ENCODE peak calls at places on chromosome 4, in eight cellular contexts. M, C, B, T, J, H, D and Y are unnamed samples.
A peak's percentile ranks its signal among the peaks of the same experiment; 100 is the strongest.

GRCh38 chr4:185011408-185011807 is 6.9 kb upstream of the HELT start:
- DNase-seq in J (no peak), H (no peak), D (no peak), B (no peak), C (no peak), T (no peak), M (peak; percentile 71), Y (no peak)

GRCh38 chr4:138062929-138063328 is 179.2 kb downstream of the SLC7A11 start:
- DNase-seq in D (no peak), C (no peak), H (no peak), T (peak; percentile 79), M (peak; percentile 53), B (no peak), J (no peak), Y (no peak)

GRCh38 chr4:53558061-53558801 is 33.1 kb downstream of the LNX1 start:
- DNase-seq in B (no peak), M (no peak), C (no peak), H (no peak), T (peak; percentile 41), J (no peak), D (no peak), Y (no peak)

GRCh38 chr4:150127757-150128156 is 49.5 kb downstream of the DCLK2 start:
- DNase-seq in J (no peak), B (no peak), C (no peak), D (no peak), H (no peak), M (no peak), T (peak; percentile 68), Y (no peak)

GRCh38 chr4:87068591-87069021 is 133.8 kb downstream of the AFF1 start:
- DNase-seq in J (no peak), C (no peak), H (no peak), M (no peak), D (peak; percentile 26), T (no peak), B (no peak), Y (no peak)

GRCh38 chr4:73731968-73732610 is 8.3 kb upstream of the CXCL8 start:
- DNase-seq in M (no peak), B (no peak), H (no peak), C (no peak), T (no peak), J (no peak), D (no peak), Y (no peak)

GRCh38 chr4:141119071-141119470 is 14.2 kb downstream of the RNF150 start:
- DNase-seq in J (no peak), C (no peak), B (no peak), T (no peak), D (no peak), H (no peak), M (no peak), Y (no peak)

GRCh38 chr4:75545526-75545925 is 10.3 kb upstream of the ODAPH start:
- DNase-seq in B (no peak), C (no peak), M (no peak), J (no peak), H (no peak), T (peak; percentile 65), D (no peak), Y (no peak)

GRCh38 chr4:121144021-121144420 is 20.1 kb downstream of the TNIP3 start:
- DNase-seq in C (no peak), H (no peak), M (no peak), D (no peak), J (no peak), B (no peak), T (no peak), Y (no peak)

GRCh38 chr4:48343035-48343434 is 1.7 kb downstream of the SLAIN2 start:
- DNase-seq in M (no peak), D (no peak), T (no peak), B (no peak), H (no peak), C (no peak), J (no peak), Y (no peak)

GRCh38 chr4:182825786-182826185 is 91.4 kb downstream of the DCTD start:
- DNase-seq in B (no peak), C (no peak), T (no peak), H (no peak), D (no peak), M (no peak), J (no peak), Y (no peak)

GRCh38 chr4:152591361-152591760 is 55.5 kb upstream of the FBXW7 start:
- DNase-seq in D (peak; percentile 46), J (peak; percentile 63), M (peak; percentile 85), H (peak; percentile 62), T (peak; percentile 11), B (peak; percentile 38), C (no peak), Y (peak; percentile 85)

GRCh38 chr4:175147233-175147632 is 229.1 kb downstream of the ADAM29 start:
- DNase-seq in C (no peak), M (no peak), J (no peak), H (no peak), T (no peak), D (no peak), B (no peak), Y (no peak)

GRCh38 chr4:179307297-179308136 is 1865.3 kb upstream of the AGA start:
- DNase-seq in J (no peak), H (no peak), T (peak; percentile 23), D (peak; percentile 42), B (no peak), M (peak; percentile 65), C (peak; percentile 13), Y (no peak)

GRCh38 chr4:10180927-10181744 is 64.5 kb upstream of the WDR1 start:
- DNase-seq in B (no peak), T (peak; percentile 51), D (no peak), C (no peak), H (no peak), M (no peak), J (no peak), Y (no peak)

GRCh38 chr4:38034986-38035882 is 75.0 kb downstream of the PTTG2 start:
- DNase-seq in C (peak; percentile 45), H (no peak), J (no peak), D (peak; percentile 52), B (peak; percentile 42), M (no peak), T (peak; percentile 70), Y (no peak)

GRCh38 chr4:86498560-86499166 is 95.5 kb upstream of the PTPN13 start:
- DNase-seq in J (no peak), B (peak; percentile 23), T (peak; percentile 68), M (no peak), D (no peak), H (no peak), C (peak; percentile 39), Y (no peak)

GRCh38 chr4:26762650-26763049 is 98.0 kb upstream of the STIM2 start:
- DNase-seq in H (no peak), D (no peak), M (no peak), B (no peak), T (peak; percentile 54), C (no peak), J (no peak), Y (no peak)

GRCh38 chr4:185381794-185382193 is 13.9 kb downstream of the LRP2BP start:
- DNase-seq in M (no peak), H (no peak), D (no peak), C (no peak), T (peak; percentile 24), J (no peak), B (no peak), Y (no peak)

GRCh38 chr4:150662686-150663085 is 80.7 kb downstream of the MAB21L2 start:
- DNase-seq in D (no peak), C (no peak), J (no peak), B (no peak), T (no peak), M (no peak), H (no peak), Y (no peak)

GRCh38 chr4:39256436-39256835 is 74.1 kb downstream of the WDR19 start:
- DNase-seq in B (no peak), D (no peak), T (no peak), H (no peak), M (no peak), C (no peak), J (no peak), Y (no peak)

GRCh38 chr4:101862595-101862994 is 72.1 kb downstream of the BANK1 start:
- DNase-seq in B (no peak), H (no peak), T (no peak), M (no peak), D (no peak), J (no peak), C (no peak), Y (no peak)

GRCh38 chr4:101870874-101871273 is 80.3 kb downstream of the BANK1 start:
- DNase-seq in B (no peak), D (no peak), T (no peak), J (no peak), C (no peak), H (no peak), M (no peak), Y (no peak)

GRCh38 chr4:101864660-101865059 is 74.1 kb downstream of the BANK1 start:
- DNase-seq in T (no peak), D (no peak), H (no peak), J (no peak), B (no peak), C (no peak), M (no peak), Y (no peak)

GRCh38 chr4:101865501-101866062 is 75.1 kb downstream of the BANK1 start:
- DNase-seq in B (no peak), D (no peak), T (peak; percentile 57), M (no peak), H (no peak), J (no peak), C (peak; percentile 89), Y (no peak)
- H3K27ac ChIP-seq in B (no peak overlapping the region), D (no peak overlapping the region), T (peak overlapping the region; percentile 75), M (no peak overlapping the region), H (no peak overlapping the region), J (no peak overlapping the region), C (peak overlapping the region; percentile 78), Y (no peak overlapping the region)

DNA sequence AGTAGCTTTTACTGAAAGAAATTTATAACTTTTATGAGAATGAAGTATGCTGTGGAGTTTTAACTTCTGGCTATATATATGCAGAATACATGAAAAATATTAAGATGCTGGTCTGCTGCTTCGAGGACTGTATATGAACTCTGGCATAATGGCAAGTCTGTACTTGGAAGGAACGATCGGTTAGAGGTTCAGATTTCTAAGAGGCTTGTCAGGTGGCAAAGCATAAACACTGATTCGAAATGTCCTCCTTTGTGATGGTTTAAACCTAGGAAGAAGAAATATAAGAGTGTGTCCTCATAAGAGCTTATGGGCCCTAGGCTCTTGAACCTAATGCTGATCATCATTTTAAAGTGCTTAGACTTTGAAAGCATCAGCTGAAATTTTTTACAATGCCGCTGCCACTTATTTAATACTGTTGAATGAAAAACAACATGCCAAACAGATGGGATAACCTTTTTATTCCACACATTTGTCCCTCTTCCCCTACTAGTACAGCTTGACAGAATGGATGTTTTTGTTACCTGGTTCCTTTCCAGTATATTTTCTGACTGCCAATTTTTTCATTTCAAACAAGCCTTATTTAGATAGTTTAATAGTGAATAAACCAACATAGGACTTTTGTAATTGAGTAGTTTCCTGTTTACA is 8.7 kb downstream of the SPRY1 start:
- DNase-seq in H (no peak), B (no peak), D (no peak), T (no peak), C (no peak), J (no peak), M (no peak), Y (no peak)
- H3K4me1 ChIP-seq in H (peaks cover 23% of the 10 kb centered on the region), B (peaks cover 15% of the 10 kb centered on the region), D (peaks cover 3% of the 10 kb centered on the region), T (peaks cover 3% of the 10 kb centered on the region), C (no peaks in the 10 kb centered on the region), J (no peaks in the 10 kb centered on the region), M (no peaks in the 10 kb centered on the region), Y (no peaks in the 10 kb centered on the region)

GRCh38 chr4:72449705-72450104 is 119.3 kb downstream of the ADAMTS3 start:
- DNase-seq in M (no peak), D (no peak), C (no peak), H (no peak), B (no peak), T (peak; percentile 10), J (no peak), Y (no peak)
- H3K27ac ChIP-seq in M (no peak overlapping the region), D (no peak overlapping the region), C (no peak overlapping the region), H (no peak overlapping the region), B (no peak overlapping the region), T (no peak overlapping the region), J (no peak overlapping the region), Y (no peak overlapping the region)

GRCh38 chr4:128823025-128823661 is 13.6 kb downstream of the JADE1 start:
- DNase-seq in M (no peak), J (no peak), D (no peak), B (no peak), H (no peak), T (peak; percentile 98), C (peak; percentile 28), Y (no peak)
- H3K4me1 ChIP-seq in M (peaks cover 15% of the 10 kb centered on the region), J (no peaks in the 10 kb centered on the region), D (peaks cover 89% of the 10 kb centered on the region), B (peaks cover 74% of the 10 kb centered on the region), H (peaks cover 14% of the 10 kb centered on the region), T (peaks cover 24% of the 10 kb centered on the region), C (peaks cover 97% of the 10 kb centered on the region), Y (no peaks in the 10 kb centered on the region)